ENCODE peak calls at places on chromosomes 4 and X, in six cellular contexts. One of them, this sample, is unnamed.

GRCh38 chrX:38458071-38458470 is 103.3 kb upstream of the TSPAN7 start:
- DNase-seq in K562: no peak
- DNase-seq in GM12878: no peak
- DNase-seq in H1: no peak
- DNase-seq in SK-N-SH: no peak
- DNase-seq in HepG2: no peak
- DNase-seq in this sample: no peak

GRCh38 chr4:174575436-174575835 is 53.1 kb upstream of the HPGD start:
- DNase-seq in GM12878: no peak
- DNase-seq in HepG2: no peak
- DNase-seq in SK-N-SH: no peak
- DNase-seq in K562: no peak
- DNase-seq in H1: no peak
- DNase-seq in this sample: no peak

GRCh38 chrX:106247162-106247561 is 79.1 kb downstream of the PWWP3B start:
- DNase-seq in K562: no peak
- DNase-seq in HepG2: no peak
- DNase-seq in GM12878: no peak
- DNase-seq in H1: no peak
- DNase-seq in SK-N-SH: no peak
- DNase-seq in this sample: peak

GRCh38 chr4:132015321-132015720 is 1133.8 kb upstream of the PCDH10 start:
- DNase-seq in GM12878: no peak
- DNase-seq in SK-N-SH: no peak
- DNase-seq in K562: no peak
- DNase-seq in HepG2: no peak
- DNase-seq in H1: no peak
- DNase-seq in this sample: no peak

GRCh38 chr4:156558365-156559025 is 413.1 kb downstream of the PDGFC start:
- DNase-seq in GM12878: no peak
- DNase-seq in HepG2: no peak
- DNase-seq in H1: no peak
- DNase-seq in K562: no peak
- DNase-seq in SK-N-SH: no peak
- DNase-seq in this sample: no peak

GRCh38 chr4:6746721-6747689 is 31.0 kb downstream of the BLOC1S4 start:
- DNase-seq in SK-N-SH: no peak
- DNase-seq in GM12878: no peak
- DNase-seq in H1: no peak
- DNase-seq in HepG2: no peak
- DNase-seq in K562: no peak
- DNase-seq in this sample: no peak

GRCh38 chr4:160414516-160414915 is 1311.6 kb downstream of the RAPGEF2 start:
- DNase-seq in GM12878: no peak
- DNase-seq in HepG2: no peak
- DNase-seq in K562: no peak
- DNase-seq in SK-N-SH: no peak
- DNase-seq in H1: no peak
- DNase-seq in this sample: no peak

GRCh38 chr4:22969314-22969896 is 276.7 kb downstream of the GBA3 start:
- DNase-seq in HepG2: peak
- DNase-seq in H1: no peak
- DNase-seq in K562: no peak
- DNase-seq in SK-N-SH: no peak
- DNase-seq in GM12878: no peak
- DNase-seq in this sample: no peak

GRCh38 chrX:3962511-3963350 is 249.3 kb upstream of the PRKX start:
- DNase-seq in GM12878: no peak
- DNase-seq in H1: no peak
- DNase-seq in HepG2: peak
- DNase-seq in SK-N-SH: peak
- DNase-seq in K562: peak
- DNase-seq in this sample: no peak

GRCh38 chr4:186687263-186687662 is 36.4 kb downstream of the FAT1 start:
- DNase-seq in GM12878: no peak
- DNase-seq in K562: no peak
- DNase-seq in H1: no peak
- DNase-seq in HepG2: no peak
- DNase-seq in SK-N-SH: no peak
- DNase-seq in this sample: no peak

GRCh38 chr4:186684220-186684619 is 39.4 kb downstream of the FAT1 start:
- DNase-seq in GM12878: no peak
- DNase-seq in H1: no peak
- DNase-seq in SK-N-SH: no peak
- DNase-seq in HepG2: no peak
- DNase-seq in K562: no peak
- DNase-seq in this sample: no peak

GRCh38 chr4:186685744-186686143 is 37.9 kb downstream of the FAT1 start:
- DNase-seq in SK-N-SH: no peak
- DNase-seq in GM12878: no peak
- DNase-seq in K562: no peak
- DNase-seq in HepG2: peak
- DNase-seq in H1: no peak
- DNase-seq in this sample: peak

GRCh38 chr4:186688150-186688943 is 35.3 kb downstream of the FAT1 start:
- DNase-seq in SK-N-SH: no peak
- DNase-seq in H1: peak
- DNase-seq in K562: no peak
- DNase-seq in GM12878: no peak
- DNase-seq in HepG2: peak
- DNase-seq in this sample: no peak

GRCh38 chr4:186684889-186685309 is 38.8 kb downstream of the FAT1 start:
- DNase-seq in K562: no peak
- DNase-seq in SK-N-SH: no peak
- DNase-seq in H1: no peak
- DNase-seq in HepG2: peak
- DNase-seq in GM12878: no peak
- DNase-seq in this sample: no peak
- TF ChIP-seq POLR2AphosphoS5 in K562: no peak
- TF ChIP-seq POLR2AphosphoS5 in SK-N-SH: no peak
- TF ChIP-seq POLR2AphosphoS5 in H1: no peak
- TF ChIP-seq POLR2AphosphoS5 in HepG2: no peak
- TF ChIP-seq POLR2AphosphoS5 in GM12878: no peak
- TF ChIP-seq POLR2AphosphoS5 in this sample: no peak

GRCh38 chr4:169249214-169249973 is 21.4 kb downstream of the SH3RF1 start:
- DNase-seq in GM12878: no peak
- DNase-seq in H1: no peak
- DNase-seq in HepG2: peak
- DNase-seq in SK-N-SH: no peak
- DNase-seq in K562: no peak
- DNase-seq in this sample: no peak
- TF ChIP-seq RAD21 in GM12878: no peak
- TF ChIP-seq RAD21 in H1: no peak
- TF ChIP-seq RAD21 in HepG2: no peak
- TF ChIP-seq RAD21 in SK-N-SH: no peak
- TF ChIP-seq RAD21 in K562: no peak
- TF ChIP-seq RAD21 in this sample: no peak

GRCh38 chr4:83910693-83911092 is 374.8 kb downstream of the GPAT3 start:
- DNase-seq in SK-N-SH: no peak
- DNase-seq in H1: no peak
- DNase-seq in K562: no peak
- DNase-seq in GM12878: no peak
- DNase-seq in HepG2: no peak
- DNase-seq in this sample: no peak
- TF ChIP-seq POLR2AphosphoS5 in SK-N-SH: no peak
- TF ChIP-seq POLR2AphosphoS5 in H1: no peak
- TF ChIP-seq POLR2AphosphoS5 in K562: no peak
- TF ChIP-seq POLR2AphosphoS5 in GM12878: no peak
- TF ChIP-seq POLR2AphosphoS5 in HepG2: no peak
- TF ChIP-seq POLR2AphosphoS5 in this sample: no peak

GRCh38 chr4:70133473-70133872 is 20.6 kb upstream of the PRR27 start:
- DNase-seq in H1: no peak
- DNase-seq in GM12878: no peak
- DNase-seq in HepG2: no peak
- DNase-seq in K562: no peak
- DNase-seq in SK-N-SH: no peak
- DNase-seq in this sample: no peak

DNA sequence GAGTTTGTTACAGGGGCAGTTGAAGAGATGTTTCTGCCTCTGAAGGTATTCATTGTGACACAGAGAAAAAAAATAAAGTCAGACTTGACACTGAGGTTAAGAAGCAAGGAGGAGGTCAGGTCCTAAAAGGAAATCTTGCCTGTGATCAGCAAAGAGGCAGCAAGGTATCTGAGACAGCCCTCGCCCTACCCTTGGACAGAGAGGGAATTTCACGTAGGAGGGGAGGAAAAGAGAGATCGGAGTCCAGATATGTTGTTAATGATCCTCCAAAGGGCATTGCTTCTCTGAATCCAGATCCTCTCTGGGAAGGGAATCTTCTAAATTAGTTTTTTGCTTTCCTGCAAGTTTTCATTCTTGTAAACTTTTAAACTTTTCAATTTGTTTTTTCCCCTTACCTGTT is 15.3 kb upstream of the PRR27 start:
- DNase-seq in GM12878: no peak
- DNase-seq in HepG2: peak
- DNase-seq in SK-N-SH: no peak
- DNase-seq in H1: no peak
- DNase-seq in K562: no peak
- DNase-seq in this sample: no peak
- TF ChIP-seq RAD21 in GM12878: no peak
- TF ChIP-seq RAD21 in HepG2: no peak
- TF ChIP-seq RAD21 in SK-N-SH: no peak
- TF ChIP-seq RAD21 in H1: no peak
- TF ChIP-seq RAD21 in K562: no peak
- TF ChIP-seq RAD21 in this sample: no peak

GRCh38 chr4:105544517-105544916 is 7.9 kb upstream of the ARHGEF38 start:
- DNase-seq in HepG2: no peak
- DNase-seq in SK-N-SH: no peak
- DNase-seq in K562: no peak
- DNase-seq in GM12878: no peak
- DNase-seq in H1: no peak
- DNase-seq in this sample: no peak
- TF ChIP-seq POLR2AphosphoS5 in HepG2: no peak
- TF ChIP-seq POLR2AphosphoS5 in SK-N-SH: no peak
- TF ChIP-seq POLR2AphosphoS5 in K562: no peak
- TF ChIP-seq POLR2AphosphoS5 in GM12878: no peak
- TF ChIP-seq POLR2AphosphoS5 in H1: no peak
- TF ChIP-seq POLR2AphosphoS5 in this sample: no peak

GRCh38 chr4:25449688-25450087 is 72.6 kb downstream of the ANAPC4 start:
- DNase-seq in GM12878: no peak
- DNase-seq in HepG2: no peak
- DNase-seq in H1: no peak
- DNase-seq in K562: no peak
- DNase-seq in SK-N-SH: no peak
- DNase-seq in this sample: no peak

GRCh38 chr4:25446611-25447010 is 69.5 kb downstream of the ANAPC4 start:
- DNase-seq in HepG2: no peak
- DNase-seq in GM12878: no peak
- DNase-seq in H1: no peak
- DNase-seq in SK-N-SH: no peak
- DNase-seq in K562: no peak
- DNase-seq in this sample: no peak

GRCh38 chr4:25450491-25450901 is 73.4 kb downstream of the ANAPC4 start:
- DNase-seq in GM12878: no peak
- DNase-seq in HepG2: no peak
- DNase-seq in K562: no peak
- DNase-seq in SK-N-SH: no peak
- DNase-seq in H1: no peak
- DNase-seq in this sample: no peak

GRCh38 chr4:25449270-25449669 is 72.2 kb downstream of the ANAPC4 start:
- DNase-seq in HepG2: no peak
- DNase-seq in SK-N-SH: no peak
- DNase-seq in GM12878: no peak
- DNase-seq in K562: no peak
- DNase-seq in H1: no peak
- DNase-seq in this sample: no peak

DNA sequence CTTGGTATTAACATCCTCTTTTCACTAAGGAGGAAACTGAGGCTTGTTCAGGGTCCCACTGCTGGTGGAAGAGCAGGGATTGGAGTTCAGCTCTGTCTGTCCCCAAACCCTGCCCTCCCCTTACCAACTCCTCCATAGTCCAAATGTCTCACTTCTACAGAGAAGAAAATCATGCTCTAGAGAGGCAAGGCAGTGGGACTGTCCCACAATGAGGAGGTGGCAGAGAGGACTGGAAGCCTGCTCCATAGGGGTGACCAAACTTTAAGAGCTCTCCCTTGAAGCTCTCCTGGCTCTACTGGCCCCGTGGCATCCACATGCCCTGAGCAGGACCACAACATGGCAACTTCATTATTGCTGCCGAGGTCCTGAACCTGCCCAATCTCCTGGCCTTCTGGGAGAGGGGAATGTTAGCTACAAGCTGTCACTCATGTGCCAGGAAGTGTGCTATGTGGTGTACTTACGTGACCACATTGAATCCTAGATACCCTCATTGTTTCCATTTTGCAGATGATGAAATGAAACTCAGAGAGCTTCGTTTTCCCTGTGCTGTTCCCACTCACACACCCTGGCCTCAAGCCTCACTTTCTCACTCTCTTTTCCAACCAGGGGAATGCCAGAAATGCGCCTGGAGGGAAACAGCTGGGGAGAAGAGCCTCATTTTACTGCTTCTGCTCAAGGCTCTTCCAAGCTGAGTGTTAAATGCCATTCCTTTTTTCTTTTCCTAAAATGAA is 71.5 kb downstream of the ANAPC4 start:
- DNase-seq in HepG2: no peak
- DNase-seq in K562: no peak
- DNase-seq in SK-N-SH: no peak
- DNase-seq in H1: no peak
- DNase-seq in GM12878: no peak
- DNase-seq in this sample: no peak
- TF ChIP-seq RAD21 in HepG2: no peak
- TF ChIP-seq RAD21 in K562: no peak
- TF ChIP-seq RAD21 in SK-N-SH: no peak
- TF ChIP-seq RAD21 in H1: no peak
- TF ChIP-seq RAD21 in GM12878: no peak
- TF ChIP-seq RAD21 in this sample: no peak

GRCh38 chrX:95949588-95949987 is 735.1 kb upstream of the DIAPH2 start:
- DNase-seq in HepG2: no peak
- DNase-seq in GM12878: no peak
- DNase-seq in K562: no peak
- DNase-seq in H1: no peak
- DNase-seq in SK-N-SH: no peak
- DNase-seq in this sample: no peak
- TF ChIP-seq POLR2AphosphoS5 in HepG2: no peak
- TF ChIP-seq POLR2AphosphoS5 in GM12878: no peak
- TF ChIP-seq POLR2AphosphoS5 in K562: no peak
- TF ChIP-seq POLR2AphosphoS5 in H1: no peak
- TF ChIP-seq POLR2AphosphoS5 in SK-N-SH: no peak
- TF ChIP-seq POLR2AphosphoS5 in this sample: no peak

This sample was measured in HCT116.